ENCODE peak calls at places on chromosomes 1 and 21, in five cellular contexts. G, P, S, X and L are unnamed samples.

GRCh38 chr21:41360072-41360821 is 1.6 kb upstream of the MX2 start:
- DNase-seq in S (peak; percentile 26), X (no peak), P (no peak), G (no peak), L (peak; percentile 79)

GRCh38 chr1:39129514-39129913 is 75.0 kb upstream of the MACF1 start:
- DNase-seq in X (no peak), P (no peak), S (no peak), G (no peak), L (no peak)

GRCh38 chr21:44736291-44737004 is 25.1 kb upstream of the TSPEAR start:
- DNase-seq in G (no peak), X (no peak), S (no peak), P (no peak), L (peak; percentile 20)

GRCh38 chr21:37281993-37282392 is 14.9 kb upstream of the VPS26C start:
- DNase-seq in P (no peak), G (no peak), S (no peak), X (no peak), L (peak; percentile 33)

GRCh38 chr1:230891413-230891812 is 23.1 kb upstream of the C1orf198 start:
- DNase-seq in G (no peak), X (no peak), S (no peak), P (no peak), L (no peak)

GRCh38 chr1:228112617-228113016 is 3.5 kb upstream of the MRPL55 start:
- DNase-seq in S (no peak), X (no peak), G (no peak), P (no peak), L (no peak)

GRCh38 chr21:32770514-32771133 is 931 bp downstream of the PAXBP1 start:
- DNase-seq in P (no peak), S (no peak), X (no peak), G (no peak), L (no peak)

GRCh38 chr1:230081751-230082150 is 14.7 kb downstream of the GALNT2 start:
- DNase-seq in S (no peak), G (no peak), P (no peak), X (no peak), L (no peak)

GRCh38 chr1:62263006-62263812 is 56.0 kb downstream of the KANK4 start:
- DNase-seq in S (no peak), P (no peak), G (no peak), X (no peak), L (peak; percentile 48)

GRCh38 chr21:32332463-32332951 is 33.9 kb downstream of the MRAP start:
- DNase-seq in X (no peak), P (no peak), G (no peak), S (no peak), L (no peak)

GRCh38 chr1:21814241-21814918 is 2.3 kb downstream of the LDLRAD2 start:
- DNase-seq in S (no peak), P (no peak), X (no peak), G (peak; percentile 21), L (peak; percentile 99)

GRCh38 chr1:24996983-24997893 is 67.2 kb upstream of the RUNX3 start:
- DNase-seq in S (no peak), X (no peak), G (no peak), P (no peak), L (no peak)

GRCh38 chr1:219317762-219318353 is 144.2 kb downstream of the LYPLAL1 start:
- DNase-seq in P (no peak), S (no peak), G (no peak), X (no peak), L (peak; percentile 54)

GRCh38 chr1:113292660-113293626 is 97.4 kb upstream of the MAGI3 start:
- DNase-seq in P (no peak), S (no peak), G (no peak), X (no peak), L (no peak)

GRCh38 chr1:117646007-117646913 is 40.4 kb downstream of the TENT5C start:
- DNase-seq in X (no peak), P (no peak), S (peak; percentile 24), G (no peak), L (no peak)

GRCh38 chr1:101080859-101081258 is 55.3 kb upstream of the DPH5 start:
- DNase-seq in G (no peak), X (no peak), P (no peak), S (no peak), L (no peak)

GRCh38 chr1:154420172-154420571 is 15.0 kb downstream of the IL6R start:
- DNase-seq in G (no peak), X (peak; percentile 64), S (peak; percentile 30), P (peak; percentile 84), L (no peak)

GRCh38 chr1:207221934-207222351 is 99.5 kb upstream of the CD55 start:
- DNase-seq in S (no peak), X (no peak), P (peak; percentile 7), G (no peak), L (no peak)

GRCh38 chr1:160408864-160409263 is 8.5 kb downstream of the VANGL2 start:
- DNase-seq in P (no peak), S (no peak), X (no peak), G (no peak), L (no peak)

GRCh38 chr1:53337499-53337898 is 9.6 kb upstream of the LRP8 start:
- DNase-seq in S (no peak), G (no peak), P (no peak), X (peak; percentile 8), L (no peak)

GRCh38 chr1:14894811-14895524 is 258.6 kb upstream of the TMEM51 start:
- DNase-seq in S (no peak), P (no peak), G (no peak), X (no peak), L (no peak)

GRCh38 chr1:226728448-226728847 is 10.6 kb downstream of the ITPKB start:
- DNase-seq in X (no peak), G (no peak), S (no peak), P (no peak), L (no peak)

GRCh38 chr1:31572323-31573104 is 3.8 kb upstream of the TINAGL1 start:
- DNase-seq in G (no peak), S (no peak), X (no peak), P (no peak), L (no peak)

GRCh38 chr1:100924991-100925390 is 29.1 kb downstream of the SLC30A7 start:
- DNase-seq in P (no peak), X (no peak), S (no peak), G (no peak), L (no peak)

DNA sequence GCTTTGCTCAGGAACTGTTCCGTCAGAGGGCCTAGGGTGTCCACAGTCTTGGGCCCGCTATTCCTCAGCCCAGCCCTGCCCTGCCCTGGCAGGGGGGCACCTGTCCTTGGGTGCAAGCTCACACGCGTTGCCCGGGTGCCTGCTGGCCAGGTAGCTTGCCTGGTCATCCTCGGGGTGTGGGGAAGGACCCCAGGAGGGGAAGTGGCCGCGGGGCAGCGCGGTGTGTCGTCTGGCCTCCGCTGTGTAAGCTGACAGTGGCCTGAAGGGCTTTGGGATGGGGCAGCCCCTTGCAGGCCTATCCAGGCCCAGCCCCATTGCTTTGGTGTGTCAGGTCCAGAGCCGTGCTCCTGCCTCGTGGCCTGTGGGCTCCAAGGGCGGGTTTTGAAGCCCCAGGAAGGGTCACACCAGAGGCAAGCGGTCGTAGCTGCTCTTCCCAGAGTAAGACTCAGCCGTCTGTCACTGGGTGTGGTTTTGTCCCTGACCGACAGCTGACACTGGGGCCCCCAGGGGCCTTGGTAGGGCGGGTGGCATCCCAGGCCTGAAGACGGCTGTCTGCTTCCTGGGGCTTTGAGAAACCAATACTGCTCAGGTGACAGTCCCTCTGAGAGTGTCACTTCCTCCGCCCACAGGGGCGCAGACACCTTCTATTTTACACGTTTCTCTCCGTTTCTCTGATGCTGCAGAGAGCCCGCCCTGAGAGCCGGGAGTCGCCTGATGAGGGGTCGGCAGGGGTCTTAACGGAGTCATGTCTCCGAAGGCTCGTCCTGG is 72.1 kb downstream of the SKI start:
- DNase-seq in X (no peak), G (no peak), P (no peak), S (no peak), L (no peak)
- H3K4me3 ChIP-seq in X (peak overlapping the region; percentile 45), G (no peak overlapping the region), P (no peak overlapping the region), S (no peak overlapping the region), L (no peak overlapping the region)

DNA sequence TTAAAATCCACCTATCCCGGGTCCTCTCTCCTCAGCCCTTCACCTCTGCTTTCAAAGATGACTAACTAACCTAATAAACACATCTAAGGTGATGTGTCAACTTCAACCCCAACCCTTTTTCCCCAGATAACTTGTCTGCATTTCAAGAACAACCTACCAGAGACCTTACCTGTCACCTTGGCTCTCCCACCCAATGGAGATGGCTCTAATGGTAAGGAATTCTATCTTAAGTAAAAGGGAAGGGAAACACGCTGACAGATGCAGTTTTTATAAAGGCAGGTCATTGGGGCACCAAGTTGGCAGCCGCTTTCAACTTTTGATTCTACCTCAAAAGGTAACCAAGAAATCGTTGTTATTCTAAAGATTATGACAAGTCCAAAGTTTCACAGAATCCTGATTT is 37.6 kb downstream of the MRPL39 start:
- DNase-seq in G (no peak), S (no peak), X (no peak), P (no peak), L (no peak)
- H3K4me3 ChIP-seq in G (no peak overlapping the region), S (no peak overlapping the region), X (no peak overlapping the region), P (no peak overlapping the region), L (no peak overlapping the region)

GRCh38 chr1:9305216-9305615 is 12.5 kb downstream of the SPSB1 start:
- DNase-seq in X (no peak), S (no peak), P (no peak), G (no peak), L (no peak)

GRCh38 chr1:9303916-9304315 is 11.2 kb downstream of the SPSB1 start:
- DNase-seq in S (no peak), X (no peak), G (no peak), P (no peak), L (no peak)

GRCh38 chr1:9306006-9306405 is 13.3 kb downstream of the SPSB1 start:
- DNase-seq in S (no peak), G (no peak), P (no peak), X (no peak), L (no peak)

GRCh38 chr1:9300623-9301022 is 7.9 kb downstream of the SPSB1 start:
- DNase-seq in P (no peak), G (no peak), S (no peak), X (no peak), L (no peak)

GRCh38 chr1:9302745-9303524 is 10.2 kb downstream of the SPSB1 start:
- DNase-seq in X (no peak), S (peak; percentile 93), P (peak; percentile 97), G (no peak), L (no peak)
- H3K4me3 ChIP-seq in X (no peak overlapping the region), S (no peak overlapping the region), P (no peak overlapping the region), G (no peak overlapping the region), L (no peak overlapping the region)

DNA sequence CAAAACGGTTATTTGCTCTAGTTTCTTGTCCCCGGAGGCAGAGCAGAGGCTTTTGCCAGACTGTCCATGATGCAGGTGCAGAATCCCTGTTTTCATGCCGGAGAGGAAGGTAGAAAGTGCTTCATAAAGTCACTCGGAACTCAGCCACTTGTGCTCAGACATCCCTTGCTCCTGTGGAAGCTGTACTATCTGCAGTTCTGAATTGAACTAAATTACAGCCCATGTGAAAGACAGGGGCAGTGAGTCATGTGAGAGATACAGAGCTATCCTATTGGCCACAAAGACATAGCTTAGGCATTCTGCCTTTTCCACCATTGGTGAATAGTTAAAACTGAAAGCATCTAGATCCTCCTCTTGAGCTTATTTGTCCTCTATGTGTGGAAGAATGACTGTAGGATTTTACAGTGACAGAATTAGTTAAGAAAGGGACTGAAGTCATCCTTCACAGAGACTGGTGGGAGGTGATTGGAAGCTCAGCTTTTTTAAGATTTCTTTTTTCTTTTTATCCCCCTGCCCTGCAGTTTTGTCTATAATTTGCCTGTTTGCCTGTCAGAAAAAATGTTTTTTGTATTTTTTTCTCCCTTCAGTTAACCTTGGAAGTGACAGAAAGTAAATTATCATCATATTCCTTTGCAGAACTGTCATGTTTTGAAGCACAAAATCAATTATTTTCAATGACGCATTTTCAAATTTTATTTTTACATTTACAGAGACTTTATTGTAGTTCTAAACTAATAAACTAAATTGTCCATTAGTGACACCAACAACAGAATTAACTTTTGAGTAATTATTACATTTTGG is 298.6 kb downstream of the PTPRC start:
- DNase-seq in P (peak; percentile 93), S (peak; percentile 85), G (peak; percentile 95), X (peak; percentile 56), L (peak; percentile 32)
- H3K4me3 ChIP-seq in P (peak overlapping the region; percentile 94), S (peak overlapping the region; percentile 53), G (peak overlapping the region; percentile 59), X (peak overlapping the region; percentile 81), L (no peak overlapping the region)